ENCODE peak calls at places on chromosomes 7 and 10, in eight cellular contexts. V, X, Y, A, F, J, C and K are unnamed samples.

GRCh38 chr10:13991353-13991752 is 339.4 kb downstream of the FRMD4A start:
- DNase-seq in V (peak; percentile 24), X (no peak), Y (no peak), A (no peak), F (no peak), J (no peak), C (no peak), K (no peak)

GRCh38 chr7:98569606-98570337 is 47.3 kb upstream of the NPTX2 start:
- DNase-seq in V (no peak), X (no peak), Y (no peak), A (peak; percentile 93), F (no peak), J (peak; percentile 74), C (no peak), K (peak; percentile 47)

GRCh38 chr7:18221377-18222290 is 194.0 kb upstream of the PRPS1L1 start:
- DNase-seq in V (no peak), X (no peak), Y (no peak), A (no peak), F (no peak), J (no peak), C (no peak), K (no peak)

GRCh38 chr7:145082366-145083240 is 246.8 kb upstream of the TPK1 start:
- DNase-seq in V (no peak), X (no peak), Y (no peak), A (no peak), F (no peak), J (no peak), C (no peak), K (no peak)

GRCh38 chr10:29998142-29998808 is 61.1 kb downstream of the JCAD start:
- DNase-seq in V (peak; percentile 78), X (peak; percentile 80), Y (peak; percentile 66), A (peak; percentile 90), F (peak; percentile 79), J (peak; percentile 86), C (peak; percentile 68), K (peak; percentile 74)

GRCh38 chr7:151784843-151785680 is 91.9 kb downstream of the PRKAG2 start:
- DNase-seq in V (no peak), X (no peak), Y (no peak), A (no peak), F (no peak), J (peak; percentile 62), C (no peak), K (no peak)

GRCh38 chr10:97333351-97333600 is 1.3 kb downstream of the FRAT2 start:
- DNase-seq in V (no peak), X (no peak), Y (no peak), A (no peak), F (peak; percentile 31), J (no peak), C (no peak), K (no peak)

GRCh38 chr7:114183311-114184105 is 231.1 kb upstream of the FOXP2 start:
- DNase-seq in V (no peak), X (no peak), Y (no peak), A (no peak), F (no peak), J (no peak), C (no peak), K (no peak)

GRCh38 chr7:46871516-46871915 is 710.4 kb downstream of the TNS3 start:
- DNase-seq in V (no peak), X (no peak), Y (no peak), A (no peak), F (no peak), J (no peak), C (no peak), K (no peak)

GRCh38 chr7:9945882-9946281 is 1027.8 kb upstream of the PHF14 start:
- DNase-seq in V (no peak), X (no peak), Y (no peak), A (no peak), F (no peak), J (no peak), C (no peak), K (no peak)

GRCh38 chr10:71697938-71698709 is 21.5 kb downstream of the C10orf105 start:
- DNase-seq in V (no peak), X (no peak), Y (no peak), A (no peak), F (no peak), J (no peak), C (no peak), K (no peak)

GRCh38 chr7:158017226-158018060 is 570.2 kb downstream of the PTPRN2 start:
- DNase-seq in V (no peak), X (peak; percentile 27), Y (peak; percentile 40), A (no peak), F (no peak), J (peak; percentile 61), C (no peak), K (no peak)

GRCh38 chr7:123629281-123629680 is 26.4 kb upstream of the LMOD2 start:
- DNase-seq in V (no peak), X (no peak), Y (no peak), A (no peak), F (no peak), J (no peak), C (no peak), K (no peak)

GRCh38 chr10:69960606-69961167 is 92.0 kb upstream of the MACROH2A2 start:
- DNase-seq in V (no peak), X (no peak), Y (no peak), A (peak; percentile 8), F (no peak), J (no peak), C (no peak), K (no peak)

GRCh38 chr7:140008755-140009610 is 53.8 kb downstream of the PARP12 start:
- DNase-seq in V (no peak), X (peak; percentile 83), Y (no peak), A (no peak), F (no peak), J (peak; percentile 43), C (no peak), K (no peak)

GRCh38 chr10:113648478-113648877 is 15.4 kb downstream of the NRAP start:
- DNase-seq in V (no peak), X (no peak), Y (no peak), A (no peak), F (no peak), J (no peak), C (peak; percentile 56), K (peak; percentile 61)

GRCh38 chr10:115861455-115861854 is 411.6 kb downstream of the GFRA1 start:
- DNase-seq in V (no peak), X (no peak), Y (no peak), A (no peak), F (no peak), J (no peak), C (no peak), K (no peak)

GRCh38 chr7:483656-484364 is 35.8 kb downstream of the PDGFA start:
- DNase-seq in V (no peak), X (no peak), Y (no peak), A (no peak), F (no peak), J (peak; percentile 56), C (no peak), K (no peak)

GRCh38 chr7:121081327-121081936 is 92.9 kb downstream of the CPED1 start:
- DNase-seq in V (no peak), X (no peak), Y (no peak), A (no peak), F (no peak), J (no peak), C (no peak), K (no peak)

GRCh38 chr7:105268056-105268455 is 120.7 kb downstream of the SRPK2 start:
- DNase-seq in V (no peak), X (no peak), Y (no peak), A (no peak), F (no peak), J (no peak), C (no peak), K (no peak)

GRCh38 chr7:130959743-130960207 is 225.8 kb upstream of the KLF14 start:
- DNase-seq in V (no peak), X (no peak), Y (no peak), A (no peak), F (no peak), J (no peak), C (no peak), K (no peak)

GRCh38 chr7:2109251-2109935 is 123.4 kb downstream of the MAD1L1 start:
- DNase-seq in V (no peak), X (no peak), Y (no peak), A (no peak), F (no peak), J (no peak), C (no peak), K (no peak)
- TF ChIP-seq POLR2A in V (no peak), X (no peak), Y (no peak), A (no peak), F (no peak), J (no peak), C (no peak), K (no peak)

DNA sequence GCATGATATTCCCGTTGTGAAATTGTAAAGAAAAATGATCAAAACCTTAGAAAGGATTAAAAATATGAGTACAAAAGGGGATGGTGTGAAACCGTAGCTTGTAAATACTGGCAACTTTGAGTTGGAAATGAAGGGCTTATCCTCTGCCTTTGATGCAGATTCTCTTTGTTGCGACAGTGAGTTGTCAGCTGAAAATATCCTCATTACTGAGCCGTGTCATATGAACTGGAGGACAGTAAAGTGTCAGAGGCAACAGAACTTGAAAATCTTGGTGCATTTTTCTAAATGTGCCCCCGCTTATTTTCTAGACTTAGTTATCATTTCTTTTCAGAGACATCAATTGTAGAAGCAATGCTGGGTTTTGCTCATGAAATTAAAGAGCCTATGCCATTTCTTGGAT is 170.5 kb upstream of the NPS start:
- DNase-seq in V (no peak), X (no peak), Y (no peak), A (no peak), F (no peak), J (no peak), C (no peak), K (no peak)
- TF ChIP-seq POLR2A in V (no peak), X (no peak), Y (no peak), A (no peak), F (no peak), J (no peak), C (no peak), K (no peak)

GRCh38 chr7:92835140-92835850 is 1.1 kb downstream of the CDK6 start:
- DNase-seq in V (peak; percentile 47), X (peak; percentile 65), Y (peak; percentile 53), A (peak; percentile 45), F (peak; percentile 34), J (peak; percentile 92), C (peak; percentile 48), K (no peak)
- TF ChIP-seq POLR2A in V (no peak), X (no peak), Y (no peak), A (no peak), F (no peak), J (no peak), C (no peak), K (peak; percentile 8)

DNA sequence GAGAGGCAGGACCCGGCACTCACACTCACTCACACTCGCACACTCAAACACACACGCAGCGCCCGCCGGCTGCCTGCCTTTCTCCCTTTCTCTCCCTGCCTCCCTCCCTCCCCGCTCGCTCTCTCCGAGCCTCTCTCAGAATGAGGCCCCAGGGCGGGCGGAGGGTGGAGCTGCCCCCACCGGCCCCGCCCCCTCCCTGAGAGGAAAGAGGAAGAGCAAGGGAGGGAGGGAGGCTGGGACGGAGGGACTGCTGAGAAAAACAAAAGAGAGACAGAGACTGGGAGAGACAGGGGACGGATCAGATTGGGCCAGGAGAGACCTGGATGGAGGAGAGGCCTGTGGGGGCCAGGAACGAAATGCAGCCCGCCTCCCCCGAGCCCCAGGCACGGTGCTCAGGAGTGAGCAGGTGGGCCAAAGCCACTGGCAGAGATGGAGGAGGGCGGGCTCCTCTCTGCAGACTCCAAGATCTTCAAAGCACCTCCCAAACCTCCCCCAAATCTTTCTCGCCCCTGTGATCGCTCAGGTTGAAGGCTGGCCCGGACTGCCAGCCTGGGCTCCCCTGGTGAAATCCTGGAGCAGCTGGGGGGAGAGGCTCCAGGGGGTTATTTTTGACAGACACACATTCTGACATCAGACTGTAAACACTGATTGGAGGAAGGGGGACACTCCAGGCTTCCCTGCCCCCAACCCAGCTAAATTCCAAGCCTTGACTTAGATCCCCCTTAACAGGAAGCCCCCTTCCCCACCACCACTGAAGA is 5.1 kb downstream of the LDB1 start:
- DNase-seq in V (peak; percentile 91), X (peak; percentile 92), Y (peak; percentile 92), A (peak; percentile 95), F (peak; percentile 92), J (peak; percentile 98), C (peak; percentile 93), K (peak; percentile 79)
- TF ChIP-seq POLR2A in V (peak; percentile 93), X (no peak), Y (peak; percentile 23), A (no peak), F (peak; percentile 43), J (no peak), C (no peak), K (peak; percentile 47)